ENCODE peak calls at places on chromosomes 13 and 19, in seven cellular contexts. One of them, this sample, is unnamed.

GRCh38 chr13:100302391-100302790 is 213.5 kb downstream of the PCCA start:
- DNase-seq in HCT116: no peak
- DNase-seq in A549: no peak
- DNase-seq in GM23338: no peak
- DNase-seq in GM12878: no peak
- DNase-seq in SK-N-SH: no peak
- DNase-seq in HepG2: no peak
- DNase-seq in this sample: no peak

GRCh38 chr19:20423381-20424207 is 142.0 kb downstream of the ZNF737 start:
- DNase-seq in HCT116: no peak
- DNase-seq in A549: no peak
- DNase-seq in GM23338: peak
- DNase-seq in GM12878: no peak
- DNase-seq in SK-N-SH: peak
- DNase-seq in HepG2: no peak
- DNase-seq in this sample: peak

GRCh38 chr19:29785955-29786589 is 25.7 kb upstream of the CCNE1 start:
- DNase-seq in HCT116: peak
- DNase-seq in A549: peak
- DNase-seq in GM23338: peak
- DNase-seq in GM12878: no peak
- DNase-seq in SK-N-SH: no peak
- DNase-seq in HepG2: no peak
- DNase-seq in this sample: peak

GRCh38 chr13:46951516-46951915 is 54.7 kb upstream of the HTR2A start:
- DNase-seq in HCT116: peak
- DNase-seq in A549: no peak
- DNase-seq in GM23338: no peak
- DNase-seq in GM12878: no peak
- DNase-seq in SK-N-SH: no peak
- DNase-seq in HepG2: no peak
- DNase-seq in this sample: no peak

GRCh38 chr19:44476559-44477408 is 23.5 kb downstream of the ZNF180 start:
- DNase-seq in HCT116: no peak
- DNase-seq in A549: peak
- DNase-seq in GM23338: peak
- DNase-seq in GM12878: no peak
- DNase-seq in SK-N-SH: no peak
- DNase-seq in HepG2: peak
- DNase-seq in this sample: no peak

GRCh38 chr13:42239644-42240043 is 32.3 kb upstream of the AKAP11 start:
- DNase-seq in HCT116: no peak
- DNase-seq in A549: peak
- DNase-seq in GM23338: no peak
- DNase-seq in GM12878: no peak
- DNase-seq in SK-N-SH: no peak
- DNase-seq in HepG2: no peak
- DNase-seq in this sample: no peak

GRCh38 chr19:6233827-6234511 is 45.8 kb downstream of the MLLT1 start:
- DNase-seq in HCT116: no peak
- DNase-seq in A549: no peak
- DNase-seq in GM23338: no peak
- DNase-seq in GM12878: no peak
- DNase-seq in SK-N-SH: peak
- DNase-seq in HepG2: no peak
- DNase-seq in this sample: peak

GRCh38 chr13:97339019-97339988 is 94.7 kb upstream of the RAP2A start:
- DNase-seq in HCT116: no peak
- DNase-seq in A549: peak
- DNase-seq in GM23338: no peak
- DNase-seq in GM12878: no peak
- DNase-seq in SK-N-SH: no peak
- DNase-seq in HepG2: no peak
- DNase-seq in this sample: no peak

GRCh38 chr19:30144242-30144758 is 202.3 kb downstream of the URI1 start:
- DNase-seq in HCT116: no peak
- DNase-seq in A549: no peak
- DNase-seq in GM23338: no peak
- DNase-seq in GM12878: no peak
- DNase-seq in SK-N-SH: no peak
- DNase-seq in HepG2: no peak
- DNase-seq in this sample: no peak

GRCh38 chr13:105410602-105411001 is 1124.9 kb downstream of the EFNB2 start:
- DNase-seq in HCT116: peak
- DNase-seq in A549: peak
- DNase-seq in GM23338: peak
- DNase-seq in GM12878: no peak
- DNase-seq in SK-N-SH: peak
- DNase-seq in HepG2: peak
- DNase-seq in this sample: no peak

GRCh38 chr13:96200810-96201209 is 110.9 kb downstream of the HS6ST3 start:
- DNase-seq in HCT116: no peak
- DNase-seq in A549: no peak
- DNase-seq in GM23338: no peak
- DNase-seq in GM12878: no peak
- DNase-seq in SK-N-SH: peak
- DNase-seq in HepG2: no peak
- DNase-seq in this sample: no peak

GRCh38 chr13:42538996-42539395 is 35.0 kb upstream of the TNFSF11 start:
- DNase-seq in HCT116: no peak
- DNase-seq in A549: no peak
- DNase-seq in GM23338: no peak
- DNase-seq in GM12878: no peak
- DNase-seq in SK-N-SH: no peak
- DNase-seq in HepG2: no peak
- DNase-seq in this sample: no peak

GRCh38 chr19:6720369-6721112 is at the start of gene C3:
- DNase-seq in HCT116: no peak
- DNase-seq in A549: peak
- DNase-seq in GM23338: no peak
- DNase-seq in GM12878: no peak
- DNase-seq in SK-N-SH: no peak
- DNase-seq in HepG2: peak
- DNase-seq in this sample: peak

GRCh38 chr13:23751195-23751594 is 138.0 kb downstream of the MIPEP start:
- DNase-seq in HCT116: no peak
- DNase-seq in A549: peak
- DNase-seq in GM23338: no peak
- DNase-seq in GM12878: peak
- DNase-seq in SK-N-SH: no peak
- DNase-seq in HepG2: peak
- DNase-seq in this sample: no peak

GRCh38 chr13:23752111-23753001 is 136.8 kb downstream of the MIPEP start:
- DNase-seq in HCT116: no peak
- DNase-seq in A549: no peak
- DNase-seq in GM23338: no peak
- DNase-seq in GM12878: peak
- DNase-seq in SK-N-SH: no peak
- DNase-seq in HepG2: no peak
- DNase-seq in this sample: no peak

GRCh38 chr13:23749288-23749880 is 139.8 kb downstream of the MIPEP start:
- DNase-seq in HCT116: no peak
- DNase-seq in A549: no peak
- DNase-seq in GM23338: no peak
- DNase-seq in GM12878: no peak
- DNase-seq in SK-N-SH: no peak
- DNase-seq in HepG2: no peak
- DNase-seq in this sample: no peak

GRCh38 chr13:23748591-23748990 is 140.6 kb downstream of the MIPEP start:
- DNase-seq in HCT116: no peak
- DNase-seq in A549: no peak
- DNase-seq in GM23338: peak
- DNase-seq in GM12878: no peak
- DNase-seq in SK-N-SH: peak
- DNase-seq in HepG2: no peak
- DNase-seq in this sample: no peak

GRCh38 chr13:23750383-23751121 is 138.6 kb downstream of the MIPEP start:
- DNase-seq in HCT116: no peak
- DNase-seq in A549: no peak
- DNase-seq in GM23338: no peak
- DNase-seq in GM12878: no peak
- DNase-seq in SK-N-SH: no peak
- DNase-seq in HepG2: no peak
- DNase-seq in this sample: no peak
- TF ChIP-seq REST in HCT116: no peak
- TF ChIP-seq REST in A549: no peak
- TF ChIP-seq REST in GM23338: no peak
- TF ChIP-seq REST in GM12878: no peak
- TF ChIP-seq REST in SK-N-SH: no peak
- TF ChIP-seq REST in HepG2: no peak
- TF ChIP-seq REST in this sample: no peak

GRCh38 chr13:33318037-33318436 is 32.5 kb upstream of the STARD13 start:
- DNase-seq in HCT116: no peak
- DNase-seq in A549: no peak
- DNase-seq in GM23338: no peak
- DNase-seq in GM12878: no peak
- DNase-seq in SK-N-SH: no peak
- DNase-seq in HepG2: no peak
- DNase-seq in this sample: no peak
- TF ChIP-seq REST in HCT116: no peak
- TF ChIP-seq REST in A549: no peak
- TF ChIP-seq REST in GM23338: no peak
- TF ChIP-seq REST in GM12878: no peak
- TF ChIP-seq REST in SK-N-SH: no peak
- TF ChIP-seq REST in HepG2: no peak
- TF ChIP-seq REST in this sample: no peak

GRCh38 chr13:31956944-31957644 is 74.5 kb upstream of the FRY start:
- DNase-seq in HCT116: no peak
- DNase-seq in A549: no peak
- DNase-seq in GM23338: no peak
- DNase-seq in GM12878: no peak
- DNase-seq in SK-N-SH: no peak
- DNase-seq in HepG2: no peak
- DNase-seq in this sample: no peak
- TF ChIP-seq REST in HCT116: no peak
- TF ChIP-seq REST in A549: no peak
- TF ChIP-seq REST in GM23338: no peak
- TF ChIP-seq REST in GM12878: no peak
- TF ChIP-seq REST in SK-N-SH: no peak
- TF ChIP-seq REST in HepG2: no peak
- TF ChIP-seq REST in this sample: no peak

GRCh38 chr19:38793186-38793585 is 4.2 kb downstream of the LGALS7B start:
- DNase-seq in HCT116: no peak
- DNase-seq in A549: no peak
- DNase-seq in GM23338: no peak
- DNase-seq in GM12878: no peak
- DNase-seq in SK-N-SH: no peak
- DNase-seq in HepG2: no peak
- DNase-seq in this sample: no peak
- TF ChIP-seq REST in HCT116: no peak
- TF ChIP-seq REST in A549: no peak
- TF ChIP-seq REST in GM23338: no peak
- TF ChIP-seq REST in GM12878: no peak
- TF ChIP-seq REST in SK-N-SH: no peak
- TF ChIP-seq REST in HepG2: no peak
- TF ChIP-seq REST in this sample: no peak

DNA sequence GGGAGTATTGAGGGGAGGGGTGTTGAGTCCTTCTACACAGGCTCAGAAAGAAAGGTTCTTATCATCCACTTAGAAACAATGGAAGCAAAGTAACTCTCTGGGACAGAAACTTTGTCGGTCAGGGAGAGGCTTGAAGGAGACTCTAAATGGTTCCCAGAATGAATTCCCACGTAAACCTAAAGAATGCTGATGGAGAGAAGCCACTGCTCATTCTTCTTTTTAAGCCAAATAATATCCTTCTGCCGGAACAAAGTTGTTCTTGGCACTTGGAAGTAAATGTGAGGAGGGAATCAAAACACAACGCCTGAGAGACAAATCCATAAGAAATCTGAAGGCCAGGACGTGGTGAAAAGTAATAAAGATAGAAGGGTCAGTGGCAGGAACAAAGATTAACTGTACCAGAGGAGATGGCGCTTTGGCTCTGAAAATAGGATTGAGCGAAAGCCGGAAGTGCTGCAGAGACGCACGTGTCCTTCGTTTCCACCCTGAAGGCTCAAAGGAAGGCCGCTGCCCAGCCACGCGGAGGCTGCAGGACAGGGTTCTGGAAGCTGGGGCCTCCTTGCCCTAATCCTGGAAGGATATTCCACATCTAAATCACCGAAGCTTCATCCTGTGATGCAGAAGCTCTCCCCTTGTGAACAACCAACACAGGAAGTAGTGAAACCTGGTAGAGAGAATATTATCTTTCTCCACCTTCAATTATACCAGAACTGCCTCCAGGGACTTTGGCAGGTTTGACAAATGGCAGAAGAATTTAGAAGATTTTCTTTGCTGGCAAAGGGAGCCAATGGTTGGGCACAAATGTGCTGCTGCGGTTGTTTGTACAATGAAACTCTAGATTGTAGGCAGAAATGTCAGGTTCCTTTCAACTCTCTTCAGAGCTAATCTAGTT is 214.6 kb upstream of the SERP2 start:
- DNase-seq in HCT116: no peak
- DNase-seq in A549: no peak
- DNase-seq in GM23338: no peak
- DNase-seq in GM12878: no peak
- DNase-seq in SK-N-SH: no peak
- DNase-seq in HepG2: no peak
- DNase-seq in this sample: no peak
- TF ChIP-seq REST in HCT116: no peak
- TF ChIP-seq REST in A549: no peak
- TF ChIP-seq REST in GM23338: no peak
- TF ChIP-seq REST in GM12878: no peak
- TF ChIP-seq REST in SK-N-SH: no peak
- TF ChIP-seq REST in HepG2: no peak
- TF ChIP-seq REST in this sample: no peak

GRCh38 chr19:55118401-55118991 is 1.1 kb upstream of the PPP1R12C start:
- DNase-seq in HCT116: no peak
- DNase-seq in A549: peak
- DNase-seq in GM23338: peak
- DNase-seq in GM12878: no peak
- DNase-seq in SK-N-SH: no peak
- DNase-seq in HepG2: no peak
- DNase-seq in this sample: peak
- TF ChIP-seq REST in HCT116: no peak
- TF ChIP-seq REST in A549: no peak
- TF ChIP-seq REST in GM23338: no peak
- TF ChIP-seq REST in GM12878: no peak
- TF ChIP-seq REST in SK-N-SH: no peak
- TF ChIP-seq REST in HepG2: no peak
- TF ChIP-seq REST in this sample: no peak

GRCh38 chr13:38952827-38953226 is 37.8 kb downstream of the STOML3 start:
- DNase-seq in HCT116: no peak
- DNase-seq in A549: no peak
- DNase-seq in GM23338: no peak
- DNase-seq in GM12878: no peak
- DNase-seq in SK-N-SH: no peak
- DNase-seq in HepG2: no peak
- DNase-seq in this sample: no peak
- TF ChIP-seq REST in HCT116: no peak
- TF ChIP-seq REST in A549: no peak
- TF ChIP-seq REST in GM23338: no peak
- TF ChIP-seq REST in GM12878: no peak
- TF ChIP-seq REST in SK-N-SH: no peak
- TF ChIP-seq REST in HepG2: no peak
- TF ChIP-seq REST in this sample: no peak

DNA sequence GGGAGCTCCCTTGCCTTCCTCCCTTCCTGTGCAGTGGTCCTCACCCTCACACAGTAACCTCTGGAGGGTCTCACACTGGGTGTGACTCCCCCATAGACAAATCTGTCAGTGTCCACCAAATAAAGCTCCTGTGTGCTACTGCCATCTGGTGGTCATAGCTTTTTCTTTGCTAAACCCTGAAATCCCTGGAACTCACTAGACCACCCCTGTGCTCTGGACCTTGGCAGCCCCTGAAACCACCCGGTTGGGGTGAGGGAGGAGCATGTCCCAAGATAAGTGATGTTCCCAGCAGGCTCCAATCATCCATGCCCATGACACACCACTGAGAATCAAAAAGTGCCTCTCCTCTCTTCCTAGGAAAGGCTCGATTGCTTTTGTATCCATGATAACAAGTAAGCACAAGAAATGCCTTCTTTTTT is 6.5 kb upstream of the HSD17B14 start:
- DNase-seq in HCT116: peak
- DNase-seq in A549: peak
- DNase-seq in GM23338: peak
- DNase-seq in GM12878: no peak
- DNase-seq in SK-N-SH: peak
- DNase-seq in HepG2: peak
- DNase-seq in this sample: peak
- TF ChIP-seq REST in HCT116: no peak
- TF ChIP-seq REST in A549: no peak
- TF ChIP-seq REST in GM23338: no peak
- TF ChIP-seq REST in GM12878: no peak
- TF ChIP-seq REST in SK-N-SH: no peak
- TF ChIP-seq REST in HepG2: no peak
- TF ChIP-seq REST in this sample: no peak